ENCODE peak calls at places on chromosomes 16 and 17, in five cellular contexts. V is endodermal cell, K is heart left ventricle, A is OCI-LY7, C is neural progenitor cell. D is an unnamed sample. For H3K4me1, the result is how much of the 10 kb centered on the place peaks cover.

GRCh38 chr16:83458612-83459011 is 349.2 kb upstream of the HSBP1 start:
- DNase-seq in V (no peak), K (no peak), A (no peak), C (no peak), D (no peak)

GRCh38 chr17:12928736-12929135 is 89.1 kb downstream of the ELAC2 start:
- DNase-seq in V (peak), K (no peak), A (peak), C (peak), D (peak)

GRCh38 chr17:12431188-12431587 is 234.5 kb upstream of the MYOCD start:
- DNase-seq in V (no peak), K (no peak), A (peak), C (no peak), D (no peak)

GRCh38 chr17:79951361-79952264 is 84.1 kb downstream of the TBC1D16 start:
- DNase-seq in V (peak), K (peak), A (no peak), C (peak), D (no peak)

GRCh38 chr17:12665263-12666210 is at the start of gene MYOCD:
- DNase-seq in V (peak), K (peak), A (no peak), C (peak), D (no peak)

GRCh38 chr17:69733171-69734014 is 318.9 kb downstream of the MAP2K6 start:
- DNase-seq in V (no peak), K (peak), A (peak), C (no peak), D (peak)

GRCh38 chr17:45408611-45409421 is 23.9 kb downstream of the ARHGAP27 start:
- DNase-seq in V (peak), K (no peak), A (no peak), C (no peak), D (no peak)

GRCh38 chr17:27741361-27741861 is 58.9 kb downstream of the NOS2 start:
- DNase-seq in V (peak), K (no peak), A (no peak), C (no peak), D (no peak)

GRCh38 chr16:78768723-78769122 is 669.3 kb downstream of the WWOX start:
- DNase-seq in V (no peak), K (no peak), A (no peak), C (peak), D (no peak)

DNA sequence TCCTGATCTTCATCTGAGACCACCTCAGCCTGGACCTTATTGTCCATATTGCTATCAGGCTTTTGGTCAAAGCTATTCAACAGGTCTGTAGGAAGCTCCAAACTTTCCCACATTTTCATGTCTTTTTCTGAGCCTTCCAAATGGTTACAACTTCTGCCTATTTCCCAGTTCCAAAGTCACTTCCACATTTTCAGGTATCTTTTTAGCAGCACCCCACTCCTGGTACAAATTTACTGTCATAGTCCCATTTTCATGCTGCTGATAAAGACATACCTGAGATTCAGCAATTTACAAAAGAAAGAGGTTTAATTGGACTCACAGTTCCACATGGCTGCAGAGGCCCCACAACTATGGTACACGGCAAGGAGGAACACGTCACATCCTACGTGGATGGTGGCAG is 815.5 kb downstream of the KCNJ2 start:
- DNase-seq in V (no peak), K (no peak), A (no peak), C (no peak), D (no peak)
- H3K4me1 ChIP-seq in V (under half), K (under half), A (under half), C (under half), D (under half)

DNA sequence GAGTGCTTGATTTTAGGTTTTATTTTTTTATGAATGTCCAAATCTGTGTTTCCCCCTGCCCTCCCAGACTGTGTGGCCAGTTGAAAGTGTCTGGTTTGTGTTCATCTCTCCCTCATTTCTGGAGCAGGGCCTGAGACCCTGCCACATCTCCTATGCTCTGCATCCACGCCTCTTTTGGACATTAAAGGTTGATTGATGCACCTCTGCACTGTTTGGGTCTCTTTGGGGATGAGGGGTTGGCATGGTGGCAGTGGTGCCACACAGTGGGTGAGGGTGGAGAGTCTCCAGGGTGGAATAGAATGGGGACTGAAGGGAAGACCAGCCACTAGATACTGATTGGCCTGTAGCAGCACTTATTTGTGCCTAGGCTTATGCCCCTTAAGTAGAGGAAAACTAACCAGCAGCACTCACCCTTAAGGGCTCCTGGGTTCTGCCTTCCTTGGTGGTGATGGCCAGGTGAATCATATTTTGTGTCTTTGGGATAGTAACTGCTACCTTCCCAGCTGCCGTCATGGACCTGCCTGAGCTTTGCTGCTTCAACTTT is 7.9 kb downstream of the DYNLL2 start:
- DNase-seq in V (no peak), K (no peak), A (no peak), C (no peak), D (no peak)
- H3K4me1 ChIP-seq in V (under half), K (under half), A (under half), C (under half), D (under half)

GRCh38 chr17:42775534-42776098 is 2.4 kb downstream of the VPS25 start:
- DNase-seq in V (no peak), K (no peak), A (no peak), C (no peak), D (no peak)
- H3K4me1 ChIP-seq in V (under half), K (under half), A (under half), C (under half), D (under half)

DNA sequence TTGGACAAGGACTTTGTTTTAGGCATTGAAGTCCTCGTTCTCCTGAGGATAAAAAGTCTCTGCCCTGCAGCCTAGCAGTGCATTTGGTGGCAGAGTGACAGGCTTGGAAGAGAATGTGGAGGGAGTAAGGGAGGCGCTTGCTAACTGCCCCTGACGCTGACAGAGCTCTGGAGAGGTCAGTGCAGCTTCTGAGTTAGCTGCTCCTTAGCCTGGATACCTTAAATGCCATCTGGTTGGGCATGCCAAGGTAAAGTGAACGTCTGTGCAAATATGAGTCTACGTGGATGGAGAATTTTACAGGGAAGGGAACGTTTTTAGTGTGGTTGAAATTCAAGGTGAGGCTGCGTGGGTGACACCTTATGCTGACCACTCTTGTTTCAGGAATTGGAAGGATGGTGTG is 44.4 kb downstream of the SEC14L1 start:
- DNase-seq in V (no peak), K (no peak), A (no peak), C (peak), D (no peak)
- H3K4me1 ChIP-seq in V (under half), K (under half), A (half or more), C (under half), D (half or more)

GRCh38 chr17:38730526-38731379 is 612 bp downstream of the CISD3 start:
- DNase-seq in V (peak), K (peak), A (peak), C (peak), D (peak)

GRCh38 chr17:38728290-38728831 is 1.8 kb upstream of the CISD3 start:
- DNase-seq in V (no peak), K (no peak), A (peak), C (no peak), D (no peak)

GRCh38 chr17:38727661-38728220 is 2.4 kb upstream of the CISD3 start:
- DNase-seq in V (no peak), K (no peak), A (no peak), C (no peak), D (no peak)

GRCh38 chr17:38729886-38730525 is at the start of gene CISD3:
- DNase-seq in V (peak), K (peak), A (peak), C (peak), D (peak)

GRCh38 chr17:38729368-38729885 is 714 bp upstream of the CISD3 start:
- DNase-seq in V (no peak), K (no peak), A (no peak), C (no peak), D (no peak)
- H3K4me1 ChIP-seq in V (under half), K (under half), A (half or more), C (under half), D (under half)

GRCh38 chr17:36975922-36976515 is 27.3 kb downstream of the AATF start:
- DNase-seq in V (no peak), K (no peak), A (no peak), C (no peak), D (no peak)

GRCh38 chr17:36978810-36979584 is 30.2 kb downstream of the AATF start:
- DNase-seq in V (no peak), K (no peak), A (no peak), C (no peak), D (peak)

GRCh38 chr17:36977066-36977465 is 28.3 kb downstream of the AATF start:
- DNase-seq in V (no peak), K (no peak), A (no peak), C (no peak), D (no peak)

GRCh38 chr17:36979585-36979941 is 30.8 kb downstream of the AATF start:
- DNase-seq in V (no peak), K (no peak), A (no peak), C (no peak), D (no peak)

DNA sequence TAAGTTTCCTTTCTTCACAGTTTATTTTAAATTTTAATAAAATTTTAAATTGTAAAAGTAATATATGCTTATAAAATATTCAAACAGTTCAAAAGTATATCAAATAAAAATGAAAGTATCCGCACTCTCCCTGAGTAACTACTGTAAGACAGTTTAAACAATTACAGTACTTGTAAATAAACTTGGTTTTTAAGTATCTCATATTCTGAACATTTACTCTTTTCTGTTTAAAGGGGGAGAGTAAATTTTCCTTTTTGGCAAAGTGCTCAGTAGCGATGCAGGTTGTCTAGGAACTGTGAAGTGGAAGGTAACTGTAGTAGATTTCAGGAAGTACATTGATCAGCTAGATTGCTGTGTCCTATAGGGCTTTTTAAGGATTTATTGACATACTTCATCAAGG is 28.8 kb downstream of the AATF start:
- DNase-seq in V (no peak), K (no peak), A (no peak), C (no peak), D (no peak)
- H3K4me1 ChIP-seq in V (under half), K (under half), A (under half), C (under half), D (half or more)

DNA sequence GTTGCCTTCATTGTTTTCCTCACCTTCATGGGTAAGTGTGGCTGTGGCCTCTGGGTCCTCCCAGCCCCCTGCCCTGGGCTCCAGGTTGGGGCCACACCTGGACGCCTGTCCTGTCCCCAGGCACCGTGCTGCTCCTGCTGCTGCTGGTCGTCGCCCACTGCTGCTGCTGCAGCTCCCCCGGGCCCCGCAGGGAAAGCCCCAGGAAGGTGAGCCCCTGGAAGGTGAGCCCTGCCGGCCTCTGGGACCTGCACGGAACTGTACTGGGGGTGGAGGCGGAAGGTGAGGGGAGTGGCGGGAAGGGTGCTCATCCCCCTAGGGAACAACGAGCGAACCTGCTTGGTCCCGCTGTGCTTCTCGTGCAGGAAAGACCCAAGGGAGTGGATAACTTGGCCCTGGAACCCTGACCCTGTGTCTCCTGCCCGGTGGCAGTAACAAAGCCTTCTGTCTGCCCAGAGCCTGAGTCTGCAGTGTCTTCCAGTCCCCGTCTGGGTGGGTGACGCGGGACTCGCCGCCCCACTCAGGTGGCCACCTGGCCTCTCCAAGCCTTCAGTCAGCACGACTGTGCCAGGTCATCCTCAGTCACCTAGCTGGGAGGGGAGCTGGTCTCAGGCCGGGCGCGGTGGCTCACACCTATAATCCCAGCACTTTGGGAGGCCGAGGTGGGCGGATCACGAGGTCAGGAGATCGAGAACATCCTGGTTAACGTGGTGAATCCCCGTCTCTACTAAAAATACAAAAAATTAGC is 831 bp downstream of the SMIM22 start:
- DNase-seq in V (no peak), K (no peak), A (no peak), C (no peak), D (no peak)
- H3K4me1 ChIP-seq in V (under half), K (under half), A (under half), C (under half), D (under half)

GRCh38 chr17:17823433-17824118 is 13.2 kb downstream of the SREBF1 start:
- DNase-seq in V (peak), K (peak), A (peak), C (peak), D (peak)

GRCh38 chr17:17824119-17824779 is 12.5 kb downstream of the SREBF1 start:
- DNase-seq in V (peak), K (no peak), A (peak), C (peak), D (no peak)

GRCh38 chr17:17826340-17826708 is 10.5 kb downstream of the SREBF1 start:
- DNase-seq in V (no peak), K (no peak), A (no peak), C (no peak), D (no peak)

GRCh38 chr17:17826942-17827785 is 9.6 kb downstream of the SREBF1 start:
- DNase-seq in V (no peak), K (no peak), A (no peak), C (no peak), D (no peak)

GRCh38 chr17:17824780-17825614 is 11.8 kb downstream of the SREBF1 start:
- DNase-seq in V (peak), K (no peak), A (no peak), C (peak), D (no peak)
- H3K4me1 ChIP-seq in V (under half), K (under half), A (half or more), C (under half), D (half or more)

GRCh38 chr17:6862122-6862521 is 30.6 kb upstream of the TEKT1 start:
- DNase-seq in V (no peak), K (no peak), A (no peak), C (no peak), D (no peak)
- H3K4me1 ChIP-seq in V (under half), K (under half), A (under half), C (under half), D (under half)

D was measured in Karpas-422.